ENCODE peak calls at places on chromosomes 12 and 14, in seven cellular contexts. K is IMR-90, A is H9, U is neuronal stem cell, C is mesendoderm, J is mesenchymal stem cell, E is H1. X is an unnamed sample.

GRCh38 chr14:104650057-104650980 is 39.1 kb upstream of the INF2 start:
- DNase-seq in K (peak), A (peak), U (peak), C (peak), J (peak), E (peak), X (no peak)

GRCh38 chr12:14325716-14326343 is 39.7 kb upstream of the ATF7IP start:
- DNase-seq in K (no peak), A (no peak), U (no peak), C (no peak), J (no peak), E (no peak), X (no peak)

GRCh38 chr12:59916988-59917387 is 321.2 kb downstream of the SLC16A7 start:
- DNase-seq in K (no peak), A (no peak), U (no peak), C (no peak), J (no peak), E (no peak), X (no peak)

GRCh38 chr14:22772725-22773124 is 6.2 kb downstream of the OXA1L start:
- DNase-seq in K (no peak), A (no peak), U (no peak), C (no peak), J (no peak), E (no peak), X (no peak)

GRCh38 chr14:62696969-62697328 is 348.3 kb downstream of the KCNH5 start:
- DNase-seq in K (no peak), A (no peak), U (no peak), C (no peak), J (no peak), E (no peak), X (no peak)

GRCh38 chr14:100994082-100994481 is 90.6 kb upstream of the RTL1 start:
- DNase-seq in K (peak), A (no peak), U (no peak), C (no peak), J (no peak), E (no peak), X (no peak)

GRCh38 chr12:6914246-6914947 is at the start of gene ENO2:
- DNase-seq in K (peak), A (peak), U (peak), C (peak), J (peak), E (no peak), X (no peak)

GRCh38 chr12:23795494-23795893 is 154.0 kb downstream of the SOX5 start:
- DNase-seq in K (no peak), A (no peak), U (no peak), C (no peak), J (no peak), E (no peak), X (no peak)

GRCh38 chr12:26434299-26434915 is 239.0 kb downstream of the SSPN start:
- DNase-seq in K (peak), A (peak), U (peak), C (peak), J (peak), E (peak), X (peak)

GRCh38 chr12:48001426-48002178 is 2.7 kb downstream of the COL2A1 start:
- DNase-seq in K (no peak), A (peak), U (peak), C (peak), J (peak), E (no peak), X (peak)

DNA sequence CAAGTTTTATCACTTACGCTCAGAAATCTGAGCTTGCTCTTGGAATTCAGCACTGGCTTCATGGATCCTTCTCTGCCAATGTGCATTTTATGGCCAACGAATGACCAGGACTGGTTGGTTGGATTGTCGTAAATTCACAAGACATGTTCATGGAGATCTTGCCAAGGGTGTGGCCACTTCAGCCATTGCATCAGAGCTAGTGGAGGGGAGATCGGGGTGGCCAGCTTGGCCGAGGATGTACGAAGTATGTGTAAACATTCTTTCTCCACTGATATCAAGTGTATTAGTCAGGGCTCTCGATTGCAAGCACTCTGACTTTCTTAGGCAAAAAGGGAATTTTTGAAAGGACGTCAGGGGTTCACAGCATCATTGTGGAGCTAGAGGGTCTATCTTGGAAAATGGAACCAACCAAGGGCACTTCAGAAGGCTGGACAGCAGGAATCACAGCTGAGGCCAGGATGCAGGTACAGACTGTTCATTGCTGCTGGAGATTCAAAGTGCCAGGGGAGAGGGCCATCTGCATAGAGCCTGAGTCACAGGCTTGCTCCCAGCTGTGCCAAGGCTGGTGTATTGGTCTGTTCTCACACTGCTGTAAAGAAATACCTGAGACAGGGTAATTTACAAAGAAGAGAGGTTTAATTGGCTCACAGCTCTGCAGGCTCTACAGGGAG is 32.9 kb upstream of the ADGRD1 start:
- DNase-seq in K (peak), A (no peak), U (no peak), C (no peak), J (peak), E (no peak), X (peak)
- H3K4me2 ChIP-seq in K (no peak), A (no peak), U (no peak), C (no peak), J (no peak), E (no peak), X (no peak)

GRCh38 chr12:4154672-4155225 is 118.8 kb upstream of the CCND2 start:
- DNase-seq in K (no peak), A (no peak), U (no peak), C (no peak), J (no peak), E (no peak), X (no peak)

GRCh38 chr12:4152145-4152795 is 121.3 kb upstream of the CCND2 start:
- DNase-seq in K (no peak), A (no peak), U (no peak), C (no peak), J (no peak), E (no peak), X (no peak)

GRCh38 chr12:4153343-4153892 is 120.1 kb upstream of the CCND2 start:
- DNase-seq in K (no peak), A (no peak), U (no peak), C (peak), J (no peak), E (no peak), X (peak)

GRCh38 chr12:4148418-4149056 is 125.0 kb upstream of the CCND2 start:
- DNase-seq in K (no peak), A (no peak), U (no peak), C (no peak), J (no peak), E (no peak), X (peak)

GRCh38 chr12:4151362-4152121 is 122.0 kb upstream of the CCND2 start:
- DNase-seq in K (no peak), A (no peak), U (no peak), C (no peak), J (no peak), E (no peak), X (no peak)
- H2BK120ac ChIP-seq in K (no peak), A (no peak), U (no peak), C (no peak), J (no peak), E (no peak), X (no peak)

GRCh38 chr14:87109271-87109670 is 883.7 kb downstream of the GALC start:
- DNase-seq in K (no peak), A (no peak), U (no peak), C (no peak), J (no peak), E (no peak), X (no peak)
- H3K4me2 ChIP-seq in K (no peak), A (no peak), U (no peak), C (no peak), J (no peak), E (no peak), X (no peak)

DNA sequence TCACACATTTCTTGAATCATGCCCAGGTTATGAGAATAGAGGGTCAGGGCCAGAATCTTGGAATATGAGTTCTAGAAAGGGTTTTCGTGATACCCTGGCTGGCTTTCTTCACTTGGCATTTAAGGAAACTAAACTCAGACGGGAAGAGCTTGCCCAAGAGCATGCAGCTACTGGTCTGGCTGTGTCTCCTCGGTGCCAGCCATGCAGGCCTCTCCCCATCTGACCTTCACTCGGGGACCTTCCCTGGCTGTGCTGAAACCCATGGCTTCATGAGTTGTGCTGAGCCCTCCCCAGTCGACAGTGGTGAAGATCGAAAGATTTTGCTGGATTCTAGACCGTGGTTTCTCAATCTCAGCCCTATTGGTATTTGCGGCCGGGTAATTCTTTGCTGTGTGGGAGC is 38.0 kb downstream of the FOXN3 start:
- DNase-seq in K (no peak), A (no peak), U (no peak), C (no peak), J (no peak), E (no peak), X (no peak)
- H2BK120ac ChIP-seq in K (no peak), A (no peak), U (no peak), C (no peak), J (no peak), E (no peak), X (no peak)

DNA sequence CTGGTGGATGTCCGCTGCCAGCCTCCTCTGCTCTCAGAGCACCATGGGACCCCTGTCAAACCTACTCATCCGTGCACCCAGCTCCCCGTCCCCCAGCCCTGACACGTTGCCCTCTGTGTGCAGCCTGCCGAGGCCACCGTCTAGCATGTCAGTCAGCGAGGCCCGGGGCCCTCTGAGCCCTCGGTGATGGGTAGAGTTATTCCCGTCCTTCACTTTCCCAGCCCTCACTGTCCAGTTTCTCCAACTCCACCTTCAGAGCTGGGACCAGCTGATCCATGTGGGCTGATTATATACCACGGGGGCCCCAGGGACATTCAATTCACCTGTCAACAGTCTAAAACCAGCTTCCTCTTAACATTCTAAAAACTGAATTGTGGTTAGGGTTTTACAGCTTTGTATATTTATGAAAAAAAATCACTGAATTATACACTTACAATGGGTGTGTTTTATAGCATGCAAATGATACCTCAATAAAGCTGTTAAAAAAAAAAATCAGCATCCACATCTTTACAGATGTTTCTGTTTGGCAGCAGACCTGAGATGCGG is 61.3 kb downstream of the CCDC88C start:
- DNase-seq in K (no peak), A (no peak), U (no peak), C (no peak), J (no peak), E (no peak), X (no peak)
- H3K4me2 ChIP-seq in K (no peak), A (no peak), U (no peak), C (no peak), J (no peak), E (no peak), X (no peak)

DNA sequence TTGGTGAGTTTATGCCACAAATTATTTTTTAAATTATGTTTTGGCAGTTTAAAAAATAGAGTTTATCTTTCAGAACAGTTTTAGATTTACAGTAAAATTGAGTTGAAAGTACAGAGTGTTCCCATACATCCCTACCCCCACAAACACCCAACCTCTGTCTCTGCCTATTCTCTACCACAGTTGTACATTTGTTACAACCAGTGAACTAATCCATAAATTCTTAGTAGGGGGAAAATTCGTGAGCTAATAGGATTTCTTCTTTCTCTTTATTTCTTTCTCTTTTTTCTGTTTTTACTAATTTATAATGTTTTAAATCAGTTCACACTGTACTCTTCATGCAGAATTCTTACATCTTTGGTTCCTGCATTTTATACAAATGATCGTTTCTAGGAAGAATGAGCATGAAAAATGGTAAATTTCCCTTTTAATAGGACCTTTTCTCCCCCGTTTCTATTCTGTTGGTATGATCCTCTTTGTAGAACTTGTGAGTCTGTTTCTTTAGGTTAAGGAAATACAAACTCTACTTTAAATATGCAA is 56.7 kb downstream of the MIPOL1 start:
- DNase-seq in K (no peak), A (no peak), U (no peak), C (no peak), J (no peak), E (no peak), X (no peak)
- H2BK120ac ChIP-seq in K (no peak), A (no peak), U (no peak), C (no peak), J (no peak), E (no peak), X (no peak)

DNA sequence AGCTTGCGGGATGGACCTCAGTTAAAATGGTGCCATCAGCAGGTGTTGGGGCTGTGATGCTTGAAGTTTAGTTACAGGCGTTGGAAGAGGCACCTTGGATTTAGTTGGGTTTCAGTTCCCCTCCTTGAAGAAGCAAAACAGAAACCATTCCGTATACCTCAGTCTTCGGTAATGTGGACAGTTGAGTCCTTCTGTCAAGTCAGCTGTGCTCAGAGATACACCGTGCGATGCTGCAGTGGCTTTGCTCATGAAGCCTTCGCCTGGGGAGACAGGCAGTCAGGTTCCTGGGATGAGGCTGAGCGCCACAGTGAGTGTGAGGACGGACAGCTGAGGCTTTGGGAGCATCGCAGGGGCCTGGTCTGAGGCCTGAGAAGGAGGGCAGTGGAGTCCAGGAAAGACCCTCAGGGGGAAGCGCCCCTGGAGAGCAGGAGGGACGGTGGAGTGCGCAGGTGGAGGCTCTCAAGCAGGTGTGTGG is 7.4 kb downstream of the RAN start:
- DNase-seq in K (no peak), A (no peak), U (no peak), C (no peak), J (no peak), E (no peak), X (no peak)
- H3K4me2 ChIP-seq in K (no peak), A (no peak), U (no peak), C (no peak), J (no peak), E (no peak), X (no peak)

GRCh38 chr14:95507174-95507573 is 9.3 kb downstream of the SYNE3 start:
- DNase-seq in K (peak), A (no peak), U (no peak), C (peak), J (peak), E (no peak), X (peak)

GRCh38 chr14:95509512-95509911 is 6.9 kb downstream of the SYNE3 start:
- DNase-seq in K (no peak), A (no peak), U (no peak), C (no peak), J (no peak), E (no peak), X (no peak)

GRCh38 chr14:95508377-95508776 is 8.1 kb downstream of the SYNE3 start:
- DNase-seq in K (no peak), A (no peak), U (no peak), C (no peak), J (no peak), E (no peak), X (no peak)

GRCh38 chr14:95505030-95505589 is 11.3 kb downstream of the SYNE3 start:
- DNase-seq in K (no peak), A (no peak), U (no peak), C (no peak), J (no peak), E (no peak), X (no peak)

DNA sequence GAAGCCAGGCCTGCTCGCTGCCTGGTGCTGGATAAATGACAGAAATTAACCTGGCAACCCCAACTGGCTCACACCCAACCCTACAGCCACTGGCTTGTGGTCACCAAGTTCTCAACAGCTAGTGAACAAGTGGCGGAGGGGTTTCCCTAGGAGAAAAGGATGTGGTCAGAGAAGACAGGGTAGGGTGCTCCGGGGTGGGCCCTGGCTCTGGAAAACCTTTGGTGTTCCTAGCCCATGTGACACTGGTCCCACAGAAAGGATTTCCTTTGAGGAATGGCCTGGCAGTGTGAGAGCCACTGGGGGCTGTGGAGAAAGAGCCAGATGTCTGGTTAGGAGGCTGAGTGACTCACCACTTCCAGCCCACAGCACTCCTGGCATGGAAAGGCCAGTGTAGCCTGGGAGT is 8.7 kb downstream of the SYNE3 start:
- DNase-seq in K (peak), A (no peak), U (no peak), C (no peak), J (peak), E (no peak), X (peak)
- H2BK120ac ChIP-seq in K (peak), A (no peak), U (no peak), C (no peak), J (peak), E (no peak), X (no peak)

GRCh38 chr12:18313316-18313715 is 52.0 kb downstream of the PIK3C2G start:
- DNase-seq in K (no peak), A (no peak), U (no peak), C (no peak), J (no peak), E (no peak), X (no peak)
- H3K4me2 ChIP-seq in K (no peak), A (no peak), U (no peak), C (no peak), J (no peak), E (no peak), X (no peak)

X was measured in trophoblast cell.